ENCODE peak calls at places on chromosomes 2 and 18, in seven cellular contexts. L, T, G, Q, Y, J and F are unnamed samples.

GRCh38 chr18:27213123-27213717 is 28.1 kb upstream of the CHST9 start:
- DNase-seq in T (no peak), L (no peak), J (no peak), G (no peak), Q (no peak), Y (no peak), F (peak; percentile 12)

GRCh38 chr2:47899915-47900314 is 6.4 kb downstream of the FBXO11 start:
- DNase-seq in J (no peak), Q (no peak), G (no peak), Y (no peak), T (peak; percentile 22), L (no peak), F (no peak)

GRCh38 chr18:48926420-48926857 is 24.3 kb downstream of the SMAD7 start:
- DNase-seq in Y (no peak), T (no peak), G (no peak), L (no peak), Q (no peak), J (no peak), F (no peak)

GRCh38 chr2:1990724-1991123 is 246.4 kb upstream of the PXDN start:
- DNase-seq in G (peak; percentile 56), L (no peak), J (peak; percentile 86), Y (no peak), Q (no peak), T (peak; percentile 41), F (no peak)

GRCh38 chr18:23237524-23238151 is 102.4 kb downstream of the CABLES1 start:
- DNase-seq in T (peak; percentile 39), Y (peak; percentile 73), G (no peak), L (no peak), J (no peak), Q (no peak), F (no peak)

GRCh38 chr18:76821875-76822509 is 365 bp upstream of the ZNF236 start:
- DNase-seq in Q (peak; percentile 61), T (no peak), G (peak; percentile 53), Y (peak; percentile 89), L (no peak), J (peak; percentile 28), F (peak; percentile 56)

GRCh38 chr2:160242863-160243552 is 42.9 kb upstream of the ITGB6 start:
- DNase-seq in Y (no peak), J (no peak), Q (no peak), G (no peak), T (no peak), L (no peak), F (peak; percentile 34)

GRCh38 chr2:176653856-176654443 is 384.7 kb downstream of the MTX2 start:
- DNase-seq in Q (no peak), Y (no peak), G (no peak), L (no peak), J (peak; percentile 64), T (peak; percentile 89), F (peak; percentile 64)

GRCh38 chr2:72980535-72981217 is 63.4 kb downstream of the EMX1 start:
- DNase-seq in Q (no peak), J (no peak), T (no peak), Y (no peak), G (no peak), L (no peak), F (no peak)